ENCODE peak calls at places on chromosome 1, in nine cellular contexts. N, E, S, J, F, X, O, R and Q are unnamed samples.

GRCh38 chr1:35345439-35345981 is 77.0 kb downstream of the ZMYM4 start:
- DNase-seq in N (no peak), E (no peak), S (no peak), J (no peak), F (no peak), X (no peak), O (no peak), R (no peak), Q (no peak)

GRCh38 chr1:103084176-103084575 is 24.1 kb downstream of the COL11A1 start:
- DNase-seq in N (no peak), E (no peak), S (no peak), J (no peak), F (no peak), X (no peak), O (no peak), R (no peak), Q (no peak)

GRCh38 chr1:228736844-228737415 is 1.7 kb downstream of the RHOU start:
- DNase-seq in N (no peak), E (no peak), S (no peak), J (no peak), F (no peak), X (peak; percentile 29), O (no peak), R (no peak), Q (no peak)

GRCh38 chr1:9691726-9692125 is 40.2 kb downstream of the PIK3CD start:
- DNase-seq in N (no peak), E (peak; percentile 19), S (no peak), J (no peak), F (no peak), X (no peak), O (no peak), R (no peak), Q (no peak)

GRCh38 chr1:185526318-185527307 is 207.6 kb upstream of the HMCN1 start:
- DNase-seq in N (no peak), E (no peak), S (no peak), J (no peak), F (no peak), X (no peak), O (no peak), R (no peak), Q (no peak)

GRCh38 chr1:22731924-22732522 is 21.4 kb downstream of the EPHB2 start:
- DNase-seq in N (no peak), E (no peak), S (no peak), J (no peak), F (no peak), X (peak; percentile 50), O (no peak), R (no peak), Q (no peak)

GRCh38 chr1:46532095-46532494 is 19.4 kb downstream of the KNCN start:
- DNase-seq in N (no peak), E (no peak), S (no peak), J (no peak), F (no peak), X (no peak), O (no peak), R (no peak), Q (no peak)

GRCh38 chr1:201217146-201217545 is 26.5 kb downstream of the IGFN1 start:
- DNase-seq in N (no peak), E (no peak), S (no peak), J (no peak), F (no peak), X (no peak), O (peak; percentile 10), R (no peak), Q (no peak)

GRCh38 chr1:19342077-19342775 is 30.1 kb downstream of the SLC66A1 start:
- DNase-seq in N (no peak), E (no peak), S (no peak), J (no peak), F (no peak), X (no peak), O (no peak), R (no peak), Q (no peak)

GRCh38 chr1:96525657-96526613 is 195.6 kb upstream of the PTBP2 start:
- DNase-seq in N (no peak), E (no peak), S (no peak), J (no peak), F (no peak), X (no peak), O (no peak), R (no peak), Q (no peak)

GRCh38 chr1:80417651-80418050 is 1383.1 kb upstream of the ADGRL2 start:
- DNase-seq in N (no peak), E (no peak), S (no peak), J (no peak), F (no peak), X (no peak), O (no peak), R (no peak), Q (peak; percentile 76)

GRCh38 chr1:6260961-6261614 is at the start of gene GPR153:
- DNase-seq in N (no peak), E (no peak), S (no peak), J (peak; percentile 34), F (peak; percentile 86), X (peak; percentile 89), O (no peak), R (no peak), Q (no peak)